ENCODE peak calls at places on chromosomes 5 and 9, in ten cellular contexts. W is body of pancreas, D is mammary epithelial cell, V is ovary, M is breast epithelium, Y is GM23338, I is H1, S is PC-9, K is AG04450, E is left ventricle myocardium inferior. Z is an unnamed sample.

GRCh38 chr5:144427871-144428270 is 257.2 kb downstream of the KCTD16 start:
- DNase-seq in W (no peak), D (no peak), V (no peak), M (no peak), Y (no peak), I (no peak), S (no peak), K (no peak), E (no peak), Z (no peak)

GRCh38 chr5:39256472-39256871 is 37.1 kb upstream of the FYB1 start:
- DNase-seq in W (no peak), D (peak; percentile 96), V (no peak), M (no peak), Y (no peak), I (no peak), S (peak; percentile 26), K (peak; percentile 55), E (no peak), Z (peak; percentile 97)

GRCh38 chr9:129602598-129603415 is 18.1 kb downstream of the C9orf50 start:
- DNase-seq in W (no peak), D (no peak), V (no peak), M (no peak), Y (peak; percentile 74), I (no peak), S (no peak), K (no peak), E (no peak), Z (no peak)

GRCh38 chr5:24110019-24110615 is 534.7 kb downstream of the CDH10 start:
- DNase-seq in W (no peak), D (peak; percentile 8), V (no peak), M (no peak), Y (peak; percentile 45), I (no peak), S (no peak), K (no peak), E (no peak), Z (peak; percentile 22)

GRCh38 chr5:132055808-132056609 is 4.4 kb upstream of the IL3 start:
- DNase-seq in W (no peak), D (no peak), V (no peak), M (no peak), Y (no peak), I (peak; percentile 32), S (no peak), K (no peak), E (peak; percentile 10), Z (no peak)

GRCh38 chr9:99555792-99556191 is 265.9 kb upstream of the NR4A3 start:
- DNase-seq in W (no peak), D (no peak), V (no peak), M (no peak), Y (no peak), I (no peak), S (no peak), K (no peak), E (no peak), Z (no peak)

GRCh38 chr5:178421128-178421527 is 169.1 kb downstream of the COL23A1 start:
- DNase-seq in W (no peak), D (no peak), V (no peak), M (no peak), Y (no peak), I (no peak), S (no peak), K (no peak), E (no peak), Z (no peak)

GRCh38 chr5:142109356-142110045 is 922 bp downstream of the NDFIP1 start:
- DNase-seq in W (peak; percentile 10), D (no peak), V (peak; percentile 24), M (no peak), Y (peak; percentile 46), I (no peak), S (no peak), K (no peak), E (no peak), Z (peak; percentile 20)

GRCh38 chr5:143314664-143315063 is 88.8 kb downstream of the NR3C1 start:
- DNase-seq in W (no peak), D (peak; percentile 73), V (no peak), M (no peak), Y (no peak), I (no peak), S (no peak), K (no peak), E (no peak), Z (peak; percentile 81)

GRCh38 chr9:37971107-37971459 is 67.2 kb upstream of the SLC25A51 start:
- DNase-seq in W (no peak), D (peak; percentile 48), V (no peak), M (no peak), Y (no peak), I (no peak), S (no peak), K (no peak), E (no peak), Z (no peak)

GRCh38 chr5:98700730-98701129 is 72.7 kb upstream of the RGMB start:
- DNase-seq in W (no peak), D (peak; percentile 11), V (no peak), M (no peak), Y (no peak), I (no peak), S (no peak), K (no peak), E (no peak), Z (peak; percentile 49)

GRCh38 chr5:151270599-151270998 is 17.6 kb downstream of the GM2A start:
- DNase-seq in W (no peak), D (peak; percentile 68), V (no peak), M (no peak), Y (no peak), I (no peak), S (no peak), K (no peak), E (no peak), Z (peak; percentile 67)

GRCh38 chr9:91727316-91727861 is 222.6 kb downstream of the ROR2 start:
- DNase-seq in W (peak; percentile 43), D (peak; percentile 39), V (no peak), M (no peak), Y (peak; percentile 80), I (peak; percentile 61), S (peak; percentile 48), K (peak; percentile 26), E (no peak), Z (peak; percentile 53)

GRCh38 chr9:137902646-137903045 is 25.1 kb downstream of the CACNA1B start:
- DNase-seq in W (no peak), D (no peak), V (no peak), M (no peak), Y (no peak), I (no peak), S (no peak), K (no peak), E (no peak), Z (no peak)

GRCh38 chr5:174751154-174751990 is 27.0 kb downstream of the MSX2 start:
- DNase-seq in W (no peak), D (peak; percentile 14), V (no peak), M (no peak), Y (peak; percentile 81), I (peak; percentile 72), S (no peak), K (no peak), E (no peak), Z (no peak)

DNA sequence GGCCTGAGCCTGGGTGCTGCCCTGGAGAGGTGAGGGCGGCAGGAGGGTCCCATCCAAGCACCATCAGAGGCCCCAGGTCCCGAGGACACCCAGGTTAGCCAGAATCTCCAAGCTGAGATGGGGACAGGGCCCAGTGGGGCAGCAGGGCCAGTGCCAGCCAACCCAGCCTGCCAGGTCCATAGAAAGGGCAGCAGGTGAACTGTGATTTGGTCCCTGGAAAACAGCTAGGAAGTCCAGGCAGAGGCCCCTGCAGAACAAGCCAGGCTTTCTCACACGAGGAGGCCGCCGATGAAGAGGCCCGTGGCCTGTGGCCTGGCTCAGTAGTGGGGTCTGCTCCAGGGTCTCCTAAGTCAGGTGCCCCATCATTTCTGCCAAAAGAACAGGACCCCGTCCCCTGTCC is 2.0 kb downstream of the AGPAT2 start:
- DNase-seq in W (no peak), D (no peak), V (no peak), M (no peak), Y (no peak), I (peak; percentile 38), S (no peak), K (no peak), E (no peak), Z (no peak)
- H3K4me3 ChIP-seq in W (no peak overlapping the region), D (no peak overlapping the region), V (no peak overlapping the region), M (peak overlapping the region; percentile 97), Y (no peak overlapping the region), I (no peak overlapping the region), S (peak overlapping the region; percentile 90), K (no peak overlapping the region), E (peak overlapping the region; percentile 97), Z (no peak overlapping the region)

DNA sequence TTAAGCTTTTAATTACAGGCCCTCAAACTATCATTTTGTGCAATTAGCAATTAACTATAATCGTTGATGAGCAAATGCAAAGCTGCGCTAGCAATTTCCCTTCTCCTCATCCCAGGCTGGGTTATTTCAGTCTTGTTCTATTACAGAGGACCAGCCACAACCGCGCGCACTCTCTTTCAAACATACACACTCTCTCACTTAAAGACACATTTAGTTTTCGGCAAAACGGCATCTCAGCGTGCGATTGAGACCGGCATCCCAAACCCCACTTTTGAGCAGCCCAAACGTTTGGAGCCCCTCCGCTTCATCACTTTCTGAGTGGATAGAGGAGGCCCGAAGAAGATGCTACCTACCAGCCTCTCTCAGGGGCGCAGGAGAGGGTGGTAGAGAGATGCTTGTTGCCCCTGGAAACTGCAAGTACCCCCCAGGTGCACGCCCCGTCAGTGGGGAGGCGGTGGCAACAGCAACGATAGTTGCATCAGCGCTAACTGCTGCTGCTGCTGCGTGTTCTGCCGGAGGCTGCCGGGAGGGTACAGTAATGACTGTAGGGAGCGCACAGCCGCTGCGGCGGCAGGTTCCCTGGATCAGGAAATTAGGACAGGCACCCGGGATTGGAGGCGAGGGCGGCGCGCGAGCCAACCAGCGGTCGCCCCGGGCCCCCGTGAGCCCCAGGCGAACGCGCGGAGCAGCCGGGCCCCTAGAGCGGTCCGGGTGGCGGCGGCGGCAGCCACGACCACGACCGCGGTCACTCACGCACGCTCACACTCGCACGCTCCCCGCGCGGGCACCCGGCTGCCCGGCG is 510 bp upstream of the VLDLR start:
- DNase-seq in W (peak; percentile 92), D (peak; percentile 76), V (peak; percentile 85), M (peak; percentile 41), Y (peak; percentile 94), I (peak; percentile 86), S (peak; percentile 71), K (peak; percentile 53), E (peak; percentile 85), Z (peak; percentile 80)
- TF ChIP-seq CTCF in W (peak; percentile 50), D (no peak), V (peak; percentile 37), M (no peak), Y (no peak), I (no peak), S (no peak), K (peak; percentile 36), E (peak; percentile 34), Z (no peak)

DNA sequence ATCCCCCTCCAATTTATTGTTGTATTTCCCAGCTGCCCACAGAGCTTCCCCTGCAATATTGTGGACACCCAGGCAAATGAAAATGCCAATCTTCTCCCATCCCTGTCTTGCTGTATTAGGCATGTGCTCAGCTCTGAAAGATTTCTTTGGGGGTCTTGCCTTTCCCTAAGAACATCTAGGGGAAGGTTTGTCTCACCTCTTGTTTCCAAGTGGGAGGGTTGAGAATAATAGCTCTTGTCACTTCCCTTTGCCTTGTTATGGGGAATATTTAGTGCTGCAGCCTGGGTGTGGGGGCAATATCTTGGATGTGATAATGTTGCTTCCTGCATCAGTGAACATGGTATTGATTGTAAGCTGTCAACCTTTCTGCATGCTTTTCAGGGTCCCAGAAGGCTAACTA is 66.0 kb upstream of the GPR151 start:
- DNase-seq in W (no peak), D (no peak), V (no peak), M (no peak), Y (no peak), I (no peak), S (no peak), K (no peak), E (no peak), Z (no peak)
- H3K27me3 ChIP-seq in W (no peaks in the 10 kb centered on the region), D (no peaks in the 10 kb centered on the region), V (no peaks in the 10 kb centered on the region), M (no peaks in the 10 kb centered on the region), Y (no peaks in the 10 kb centered on the region), I (no peaks in the 10 kb centered on the region), S (peaks cover 33% of the 10 kb centered on the region), K (no peaks in the 10 kb centered on the region), E (peaks cover 20% of the 10 kb centered on the region), Z (peaks cover 2% of the 10 kb centered on the region)

GRCh38 chr9:106920701-106921283 is 57.8 kb downstream of the ZNF462 start:
- DNase-seq in W (peak; percentile 29), D (peak; percentile 53), V (peak; percentile 17), M (no peak), Y (no peak), I (no peak), S (peak; percentile 29), K (no peak), E (no peak), Z (peak; percentile 47)
- H3K4me3 ChIP-seq in W (no peak overlapping the region), D (no peak overlapping the region), V (no peak overlapping the region), M (no peak overlapping the region), Y (no peak overlapping the region), I (no peak overlapping the region), S (no peak overlapping the region), K (no peak overlapping the region), E (peak overlapping the region; percentile 50), Z (no peak overlapping the region)